ENCODE peak calls at places on chromosomes 7 and 10, in seven cellular contexts. K is GM13977; U is BJ; Z is GOT3; D is NCI-H2171 treated with DMSO at 0.1 percent for 48 hours; L is anterior cingulate cortex; X is naive thymus-derived CD8-positive, alpha-beta T cell. O is an unnamed sample.

GRCh38 chr10:61286695-61287094 is 166.5 kb downstream of the TMEM26 start:
- DNase-seq in U (no peak), D (no peak), K (peak; percentile 30), L (no peak), X (peak; percentile 5), Z (no peak), O (no peak)

GRCh38 chr7:16923019-16923418 is 41.2 kb upstream of the AGR3 start:
- DNase-seq in L (no peak), K (no peak), U (no peak), Z (no peak), D (no peak), X (no peak), O (no peak)

GRCh38 chr7:108497082-108497725 is 28.7 kb downstream of the PNPLA8 start:
- DNase-seq in Z (no peak), X (peak; percentile 48), D (peak; percentile 64), U (no peak), L (no peak), K (peak; percentile 56), O (no peak)

GRCh38 chr10:24866615-24867583 is 85.5 kb downstream of the PRTFDC1 start:
- DNase-seq in D (no peak), K (no peak), Z (no peak), L (peak; percentile 52), U (no peak), X (no peak), O (no peak)

GRCh38 chr7:155644971-155645509 is 579 bp downstream of the RBM33 start:
- DNase-seq in X (peak; percentile 25), D (peak; percentile 42), U (no peak), Z (no peak), L (no peak), K (peak; percentile 60), O (no peak)

GRCh38 chr10:47357911-47358310 is 9.7 kb downstream of the RBP3 start:
- DNase-seq in X (no peak), L (no peak), U (no peak), Z (no peak), D (no peak), K (no peak), O (no peak)

GRCh38 chr7:151088856-151089699 is 2.8 kb downstream of the AGAP3 start:
- DNase-seq in L (peak; percentile 27), X (no peak), D (peak; percentile 96), Z (no peak), U (no peak), K (no peak), O (peak; percentile 89)

GRCh38 chr7:8125680-8126444 is 136.1 kb downstream of the ICA1 start:
- DNase-seq in D (no peak), L (no peak), U (no peak), X (peak; percentile 81), Z (no peak), K (peak; percentile 53), O (peak; percentile 65)

GRCh38 chr7:75983471-75984129 is 10.8 kb downstream of the TMEM120A start:
- DNase-seq in X (no peak), Z (no peak), U (no peak), L (no peak), D (no peak), K (no peak), O (peak; percentile 75)

GRCh38 chr10:3265081-3265480 is 92.5 kb upstream of the PITRM1 start:
- DNase-seq in X (no peak), D (no peak), U (no peak), Z (no peak), L (no peak), K (no peak), O (no peak)

GRCh38 chr7:325051-325798 is 35.3 kb downstream of the FOXL3 start:
- DNase-seq in L (no peak), K (no peak), U (no peak), Z (no peak), X (no peak), D (no peak), O (peak; percentile 73)

GRCh38 chr10:124266468-124267230 is 152.1 kb downstream of the OAT start:
- DNase-seq in X (no peak), Z (no peak), U (no peak), D (no peak), K (no peak), L (no peak), O (no peak)

GRCh38 chr7:39609462-39610149 is 13.8 kb upstream of the RALA start:
- DNase-seq in L (no peak), K (peak; percentile 58), D (no peak), X (no peak), Z (no peak), U (no peak), O (no peak)

GRCh38 chr7:73696372-73696771 is 13.0 kb downstream of the BUD23 start:
- DNase-seq in K (no peak), Z (no peak), L (no peak), X (no peak), U (no peak), D (no peak), O (no peak)

GRCh38 chr10:24382979-24383663 is 174.2 kb downstream of the KIAA1217 start:
- DNase-seq in Z (no peak), U (no peak), K (peak; percentile 57), D (no peak), X (no peak), L (no peak), O (no peak)

GRCh38 chr7:106779877-106780276 is 85.2 kb upstream of the PIK3CG start:
- DNase-seq in Z (no peak), K (no peak), D (no peak), X (no peak), U (no peak), L (no peak), O (peak; percentile 80)

GRCh38 chr10:131897297-131897899 is 3.4 kb upstream of the PPP2R2D start:
- DNase-seq in K (no peak), X (no peak), U (no peak), Z (no peak), L (no peak), D (no peak), O (peak; percentile 35)

GRCh38 chr10:84296071-84296981 is 32.1 kb upstream of the CCSER2 start:
- DNase-seq in L (no peak), Z (peak; percentile 23), U (no peak), D (no peak), X (no peak), K (no peak), O (no peak)

GRCh38 chr7:20474244-20474643 is 141.2 kb upstream of the ABCB5 start:
- DNase-seq in K (no peak), L (no peak), X (no peak), U (no peak), D (no peak), Z (no peak), O (no peak)

GRCh38 chr7:90726623-90727022 is 130.5 kb downstream of the CDK14 start:
- DNase-seq in L (no peak), X (no peak), D (no peak), U (no peak), Z (no peak), K (no peak), O (no peak)

GRCh38 chr7:78248867-78249266 is 450.3 kb downstream of the PHTF2 start:
- DNase-seq in L (no peak), K (no peak), D (no peak), U (no peak), Z (no peak), X (no peak), O (no peak)

GRCh38 chr7:1345796-1346532 is 113.3 kb downstream of the UNCX start:
- DNase-seq in D (no peak), Z (no peak), L (no peak), U (no peak), K (no peak), X (no peak), O (peak; percentile 55)

GRCh38 chr7:100763556-100764140 is 30.3 kb downstream of the ZAN start:
- DNase-seq in D (no peak), K (no peak), L (no peak), X (no peak), U (no peak), Z (no peak), O (no peak)

GRCh38 chr10:30357806-30358205 is 8.7 kb upstream of the MTPAP start:
- DNase-seq in L (no peak), U (no peak), X (no peak), K (no peak), Z (no peak), D (no peak), O (no peak)

GRCh38 chr10:83706952-83707582 is 432.2 kb upstream of the GHITM start:
- DNase-seq in K (no peak), Z (no peak), L (no peak), X (no peak), U (no peak), D (no peak), O (no peak)

O was measured in kidney.